ENCODE peak calls at places on chromosome 2, in four cellular contexts. One of them, this sample, is unnamed.

GRCh38 chr2:109663721-109664120 is 49.6 kb downstream of the SOWAHC start:
- DNase-seq in GM13976: no peak
- DNase-seq in fibroblast of villous mesenchyme: peak; percentile 47
- DNase-seq in endothelial cell: no peak
- DNase-seq in this sample: no peak

GRCh38 chr2:173210270-173211196 is 134.9 kb downstream of the MAP3K20 start:
- DNase-seq in GM13976: peak; percentile 73
- DNase-seq in fibroblast of villous mesenchyme: peak; percentile 96
- DNase-seq in endothelial cell: peak; percentile 59
- DNase-seq in this sample: peak; percentile 72

GRCh38 chr2:170742896-170743529 is 27.2 kb upstream of the ERICH2 start:
- DNase-seq in GM13976: no peak
- DNase-seq in fibroblast of villous mesenchyme: no peak
- DNase-seq in endothelial cell: no peak
- DNase-seq in this sample: no peak

GRCh38 chr2:156687126-156687525 is 250.9 kb downstream of the GPD2 start:
- DNase-seq in GM13976: no peak
- DNase-seq in fibroblast of villous mesenchyme: no peak
- DNase-seq in endothelial cell: no peak
- DNase-seq in this sample: no peak

GRCh38 chr2:38601463-38602135 is 1.1 kb downstream of the HNRNPLL start:
- DNase-seq in GM13976: no peak
- DNase-seq in fibroblast of villous mesenchyme: peak; percentile 51
- DNase-seq in endothelial cell: no peak
- DNase-seq in this sample: no peak

GRCh38 chr2:81672923-81673322 is 1368.4 kb upstream of the LRRTM1 start:
- DNase-seq in GM13976: no peak
- DNase-seq in fibroblast of villous mesenchyme: no peak
- DNase-seq in endothelial cell: no peak
- DNase-seq in this sample: no peak

GRCh38 chr2:108585446-108585845 is 51.2 kb downstream of the LIMS1 start:
- DNase-seq in GM13976: no peak
- DNase-seq in fibroblast of villous mesenchyme: peak; percentile 95
- DNase-seq in endothelial cell: no peak
- DNase-seq in this sample: no peak

GRCh38 chr2:54103454-54104314 is 11.7 kb upstream of the ACYP2 start:
- DNase-seq in GM13976: no peak
- DNase-seq in fibroblast of villous mesenchyme: peak; percentile 32
- DNase-seq in endothelial cell: peak; percentile 52
- DNase-seq in this sample: peak; percentile 47

GRCh38 chr2:169478745-169479256 is 493 bp upstream of the BBS5 start:
- DNase-seq in GM13976: no peak
- DNase-seq in fibroblast of villous mesenchyme: no peak
- DNase-seq in endothelial cell: no peak
- DNase-seq in this sample: no peak

GRCh38 chr2:55165567-55165966 is 66.5 kb downstream of the CLHC1 start:
- DNase-seq in GM13976: no peak
- DNase-seq in fibroblast of villous mesenchyme: peak; percentile 47
- DNase-seq in endothelial cell: no peak
- DNase-seq in this sample: no peak

GRCh38 chr2:72887836-72888437 is 729 bp downstream of the SPR start:
- DNase-seq in GM13976: peak; percentile 75
- DNase-seq in fibroblast of villous mesenchyme: peak; percentile 89
- DNase-seq in endothelial cell: peak; percentile 93
- DNase-seq in this sample: peak; percentile 93

GRCh38 chr2:207148025-207148424 is 17.7 kb downstream of the KLF7 start:
- DNase-seq in GM13976: no peak
- DNase-seq in fibroblast of villous mesenchyme: peak; percentile 62
- DNase-seq in endothelial cell: no peak
- DNase-seq in this sample: no peak

GRCh38 chr2:196177124-196177523 is 5.7 kb upstream of the STK17B start:
- DNase-seq in GM13976: no peak
- DNase-seq in fibroblast of villous mesenchyme: no peak
- DNase-seq in endothelial cell: no peak
- DNase-seq in this sample: no peak